ENCODE peak calls at places on chromosomes 11 and 22, in four cellular contexts. E is cardiac muscle cell, H is spleen, A is lower lobe of right lung. P is an unnamed sample.

GRCh38 chr22:43858156-43858895 is 4.0 kb downstream of the SULT4A1 start:
- DNase-seq in E (no peak), H (peak), A (no peak), P (no peak)

GRCh38 chr11:65310215-65310614 is 4.5 kb upstream of the CDC42EP2 start:
- DNase-seq in E (no peak), H (no peak), A (no peak), P (no peak)

GRCh38 chr11:44992774-44993173 is 42.1 kb upstream of the TP53I11 start:
- DNase-seq in E (no peak), H (no peak), A (no peak), P (no peak)

GRCh38 chr11:61032824-61033223 is 61.3 kb downstream of the CD6 start:
- DNase-seq in E (no peak), H (no peak), A (no peak), P (no peak)

GRCh38 chr11:93577291-93577690 is 34.1 kb upstream of the SMCO4 start:
- DNase-seq in E (peak), H (no peak), A (no peak), P (no peak)

GRCh38 chr11:25860677-25861445 is 471.1 kb upstream of the ANO3 start:
- DNase-seq in E (peak), H (no peak), A (no peak), P (no peak)

GRCh38 chr11:112366777-112367176 is 106.1 kb upstream of the PLET1 start:
- DNase-seq in E (no peak), H (no peak), A (no peak), P (no peak)

GRCh38 chr11:8223513-8223899 is 40.2 kb downstream of the LMO1 start:
- DNase-seq in E (peak), H (peak), A (peak), P (no peak)

GRCh38 chr11:7160814-7161489 is 72.2 kb downstream of the RBMXL2 start:
- DNase-seq in E (no peak), H (no peak), A (no peak), P (no peak)

GRCh38 chr11:60870276-60870675 is 2.9 kb downstream of the ZP1 start:
- DNase-seq in E (no peak), H (peak), A (peak), P (no peak)

GRCh38 chr11:70530010-70530409 is 131.7 kb downstream of the CTTN start:
- DNase-seq in E (no peak), H (peak), A (no peak), P (no peak)

GRCh38 chr11:129067454-129067853 is 124.7 kb downstream of the ARHGAP32 start:
- DNase-seq in E (peak), H (no peak), A (no peak), P (no peak)

GRCh38 chr11:111735262-111736116 is 30.7 kb downstream of the PPP2R1B start:
- DNase-seq in E (peak), H (peak), A (no peak), P (no peak)

GRCh38 chr11:59216654-59217640 is 4.2 kb upstream of the MPEG1 start:
- DNase-seq in E (peak), H (peak), A (no peak), P (no peak)

GRCh38 chr11:19988598-19988997 is 171.7 kb downstream of the DBX1 start:
- DNase-seq in E (peak), H (no peak), A (peak), P (no peak)

GRCh38 chr11:12185914-12186313 is 75.5 kb downstream of the MICAL2 start:
- DNase-seq in E (peak), H (no peak), A (peak), P (no peak)

GRCh38 chr22:49553518-49554295 is 274.0 kb downstream of the BRD1 start:
- DNase-seq in E (no peak), H (peak), A (no peak), P (no peak)

GRCh38 chr22:31173386-31174145 is 13.6 kb downstream of the RNF185 start:
- DNase-seq in E (peak), H (no peak), A (no peak), P (no peak)

GRCh38 chr11:2433106-2433925 is 11.0 kb downstream of the TRPM5 start:
- DNase-seq in E (no peak), H (peak), A (peak), P (no peak)

GRCh38 chr11:105100206-105100605 is 39.4 kb downstream of the CARD18 start:
- DNase-seq in E (no peak), H (no peak), A (no peak), P (no peak)

GRCh38 chr11:2270322-2271076 is at the start of gene ASCL2:
- DNase-seq in E (no peak), H (peak), A (no peak), P (no peak)

GRCh38 chr11:108906329-108906728 is 241.5 kb downstream of the DDX10 start:
- DNase-seq in E (peak), H (no peak), A (no peak), P (no peak)

GRCh38 chr22:36998620-36999351 is 20.5 kb downstream of the TST start:
- DNase-seq in E (peak), H (no peak), A (no peak), P (no peak)

GRCh38 chr22:33726294-33726711 is 194.0 kb downstream of the LARGE1 start:
- DNase-seq in E (peak), H (no peak), A (no peak), P (no peak)

GRCh38 chr11:102293873-102294601 is 23.2 kb upstream of the BIRC3 start:
- DNase-seq in E (peak), H (no peak), A (no peak), P (no peak)

GRCh38 chr11:124961972-124962609 is 8.1 kb downstream of the CCDC15 start:
- DNase-seq in E (peak), H (no peak), A (no peak), P (no peak)

GRCh38 chr11:15744693-15745092 is 611.7 kb downstream of the SOX6 start:
- DNase-seq in E (no peak), H (no peak), A (no peak), P (no peak)

GRCh38 chr22:49752598-49753091 is 75.0 kb downstream of the BRD1 start:
- DNase-seq in E (no peak), H (no peak), A (no peak), P (no peak)

GRCh38 chr11:78731008-78731407 is 156.3 kb upstream of the NARS2 start:
- DNase-seq in E (peak), H (no peak), A (no peak), P (no peak)

GRCh38 chr11:6856871-6857270 is 6.0 kb upstream of the OR10A2 start:
- DNase-seq in E (no peak), H (no peak), A (no peak), P (no peak)

GRCh38 chr11:117824571-117825537 is at the start of gene FXYD2:
- DNase-seq in E (peak), H (peak), A (peak), P (no peak)

GRCh38 chr11:71545405-71545966 is 2.7 kb upstream of the KRTAP5-9 start:
- DNase-seq in E (no peak), H (no peak), A (no peak), P (no peak)

DNA sequence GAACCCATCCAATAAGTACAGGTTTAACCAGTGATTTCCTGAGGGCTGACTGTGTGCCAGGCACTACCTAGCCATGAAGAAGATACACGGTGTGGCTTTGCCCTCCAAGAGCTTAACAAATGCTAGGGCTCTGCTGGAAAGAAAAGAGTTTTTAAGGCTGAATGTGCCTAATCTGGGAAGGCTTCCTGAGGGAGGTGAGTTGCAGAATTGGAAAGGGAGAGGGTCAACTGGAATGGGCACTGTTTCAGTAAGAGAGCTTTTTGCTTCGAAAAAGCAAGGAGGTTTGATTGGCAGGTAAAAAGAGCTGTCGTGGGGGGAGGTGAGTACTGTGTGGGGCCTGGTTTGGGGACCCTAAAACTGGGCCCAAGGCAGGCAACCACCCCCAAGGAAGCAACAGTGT is 2.7 kb downstream of the FAM83F start:
- DNase-seq in E (no peak), H (no peak), A (no peak), P (no peak)
- H3K27ac ChIP-seq in E (no peak), H (no peak), A (no peak), P (no peak)

GRCh38 chr11:134939905-134940304 is 527.9 kb upstream of the B3GAT1 start:
- DNase-seq in E (peak), H (no peak), A (no peak), P (no peak)
- TF ChIP-seq CTCF in E (peak), H (no peak), A (no peak), P (no peak)

GRCh38 chr22:35985361-35985760 is 43.3 kb downstream of the RBFOX2 start:
- DNase-seq in E (no peak), H (no peak), A (no peak), P (no peak)

GRCh38 chr22:35984776-35985175 is 43.8 kb downstream of the RBFOX2 start:
- DNase-seq in E (no peak), H (no peak), A (no peak), P (no peak)

GRCh38 chr22:35984183-35984710 is 44.4 kb downstream of the RBFOX2 start:
- DNase-seq in E (no peak), H (no peak), A (no peak), P (no peak)

GRCh38 chr22:35987487-35987886 is 41.1 kb downstream of the RBFOX2 start:
- DNase-seq in E (peak), H (no peak), A (no peak), P (no peak)

DNA sequence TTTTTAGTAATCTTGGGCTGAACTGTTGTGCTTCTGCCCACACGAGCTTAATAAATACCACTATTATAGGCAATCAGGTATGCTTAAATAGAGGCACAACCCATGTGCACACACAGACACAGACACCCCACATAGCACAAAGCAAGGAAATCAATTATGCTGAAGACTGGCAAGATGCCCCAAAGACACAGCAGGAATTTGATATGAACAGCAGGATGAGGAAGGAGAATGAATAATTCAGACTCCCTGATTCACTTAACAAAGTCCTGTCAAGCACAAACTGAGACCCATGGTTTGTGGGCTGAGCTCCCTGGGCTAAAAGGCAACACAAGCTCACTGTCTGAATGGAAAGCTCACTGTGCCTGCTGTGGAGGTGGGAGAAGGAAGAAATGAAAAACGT is 42.5 kb downstream of the RBFOX2 start:
- DNase-seq in E (peak), H (no peak), A (no peak), P (no peak)
- H3K27ac ChIP-seq in E (no peak), H (no peak), A (no peak), P (no peak)

DNA sequence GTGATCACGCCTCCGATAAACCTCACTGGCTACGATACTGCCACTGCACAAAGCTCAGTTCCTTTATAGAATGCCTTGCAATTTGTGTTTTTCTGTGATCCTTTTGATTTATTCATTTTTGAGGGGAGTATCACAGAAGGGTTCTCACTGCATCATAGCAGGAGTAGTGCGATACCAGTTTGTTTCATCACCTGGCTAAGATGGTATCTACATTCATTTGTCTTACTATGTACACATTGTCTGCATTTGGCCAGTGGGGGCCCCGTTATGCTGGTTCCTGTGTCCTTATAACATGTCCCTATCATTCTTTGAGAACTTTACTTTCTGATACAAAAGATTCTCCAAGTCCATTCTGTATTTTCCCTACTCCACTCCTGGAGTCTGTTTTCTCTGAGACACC is 44.6 kb downstream of the APLP2 start:
- DNase-seq in E (no peak), H (no peak), A (no peak), P (no peak)
- TF ChIP-seq CTCF in E (no peak), H (no peak), A (no peak), P (no peak)

GRCh38 chr11:133714471-133715375 is 130.6 kb downstream of the SPATA19 start:
- DNase-seq in E (no peak), H (no peak), A (no peak), P (no peak)

GRCh38 chr11:133711545-133711944 is 133.8 kb downstream of the SPATA19 start:
- DNase-seq in E (no peak), H (no peak), A (no peak), P (no peak)

GRCh38 chr11:133713406-133713805 is 131.9 kb downstream of the SPATA19 start:
- DNase-seq in E (no peak), H (no peak), A (no peak), P (no peak)

GRCh38 chr11:133712235-133712634 is 133.1 kb downstream of the SPATA19 start:
- DNase-seq in E (no peak), H (no peak), A (no peak), P (no peak)

GRCh38 chr11:133713844-133714243 is 131.5 kb downstream of the SPATA19 start:
- DNase-seq in E (no peak), H (no peak), A (no peak), P (no peak)
- H3K27ac ChIP-seq in E (no peak), H (no peak), A (no peak), P (no peak)

GRCh38 chr22:38305481-38306448 is 11.5 kb downstream of the CSNK1E start:
- DNase-seq in E (peak), H (no peak), A (no peak), P (peak)

GRCh38 chr22:38303974-38304373 is 13.3 kb downstream of the CSNK1E start:
- DNase-seq in E (no peak), H (no peak), A (no peak), P (no peak)

GRCh38 chr22:38300197-38300945 is 16.9 kb downstream of the CSNK1E start:
- DNase-seq in E (no peak), H (no peak), A (no peak), P (no peak)

GRCh38 chr22:38302906-38303305 is 14.3 kb downstream of the CSNK1E start:
- DNase-seq in E (no peak), H (no peak), A (no peak), P (no peak)

DNA sequence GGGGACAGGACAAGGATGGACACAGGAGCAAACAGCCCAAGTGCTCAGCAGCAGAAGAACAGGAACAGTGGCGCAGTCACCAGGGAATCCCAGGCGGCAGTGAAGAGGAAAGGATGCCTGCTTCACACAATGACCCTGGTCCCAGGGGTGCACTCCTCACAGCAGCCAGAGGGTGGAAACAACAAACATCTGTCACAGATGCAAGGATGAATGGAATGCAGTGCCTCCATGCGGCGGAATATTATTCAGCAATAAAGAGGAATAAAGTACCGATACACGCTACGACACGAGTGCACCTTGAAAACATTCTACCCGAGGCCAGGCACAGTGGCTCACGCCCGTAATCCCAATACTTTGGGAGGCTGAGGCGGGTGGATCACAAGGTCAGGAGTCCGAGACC is 12.7 kb downstream of the CSNK1E start:
- DNase-seq in E (peak), H (no peak), A (no peak), P (no peak)
- TF ChIP-seq CTCF in E (no peak), H (no peak), A (no peak), P (no peak)

P was measured in CD8-positive, alpha-beta T cell.